ENCODE peak calls at places on chromosomes 5 and 9, in five cellular contexts. N is NT2/D1; T is GM23248; K is right lobe of liver; E is CD8-positive, alpha-beta memory T cell. B is an unnamed sample. For H3K27me3, H3K4me1 and H3K36me3, the result is how much of the 10 kb centered on the place peaks cover.

GRCh38 chr5:86880785-86881492 is 263.2 kb downstream of the COX7C start:
- DNase-seq in N (peak), T (peak), E (peak), K (no peak), B (peak)

GRCh38 chr5:43941806-43942205 is 338.8 kb downstream of the NNT start:
- DNase-seq in T (no peak), N (no peak), E (no peak), K (no peak), B (no peak)

GRCh38 chr9:79382044-79382443 is 189.7 kb upstream of the TLE4 start:
- DNase-seq in E (no peak), T (no peak), N (no peak), K (no peak), B (no peak)

GRCh38 chr9:125747765-125748510 is 765 bp downstream of the PBX3 start:
- DNase-seq in E (peak), T (peak), K (peak), N (no peak), B (peak)

GRCh38 chr9:7788772-7789171 is 10.8 kb downstream of the DMAC1 start:
- DNase-seq in E (no peak), K (no peak), T (no peak), N (no peak), B (no peak)

GRCh38 chr5:156367602-156368001 is 40.6 kb downstream of the SGCD start:
- DNase-seq in T (peak), N (no peak), E (no peak), K (peak), B (peak)

GRCh38 chr5:133314086-133314485 is 262.3 kb downstream of the HSPA4 start:
- DNase-seq in T (no peak), N (no peak), E (no peak), K (no peak), B (no peak)

GRCh38 chr5:142151436-142152382 is 43.1 kb downstream of the NDFIP1 start:
- DNase-seq in K (no peak), N (peak), T (peak), E (peak), B (peak)

GRCh38 chr5:73424489-73425102 is 24.0 kb downstream of the FOXD1 start:
- DNase-seq in E (no peak), T (no peak), K (no peak), N (no peak), B (no peak)

GRCh38 chr5:73426034-73426433 is 22.5 kb downstream of the FOXD1 start:
- DNase-seq in T (no peak), E (no peak), N (no peak), K (no peak), B (no peak)

GRCh38 chr5:73419414-73420390 is 28.9 kb downstream of the FOXD1 start:
- DNase-seq in T (peak), N (no peak), E (no peak), K (no peak), B (peak)

GRCh38 chr5:73418244-73418691 is 30.3 kb downstream of the FOXD1 start:
- DNase-seq in E (no peak), K (no peak), N (no peak), T (peak), B (no peak)

GRCh38 chr5:73422164-73422563 is 26.4 kb downstream of the FOXD1 start:
- DNase-seq in N (no peak), K (no peak), E (no peak), T (no peak), B (no peak)
- H3K27me3 ChIP-seq in N (under half), K (under half), E (under half), T (under half), B (half or more)

DNA sequence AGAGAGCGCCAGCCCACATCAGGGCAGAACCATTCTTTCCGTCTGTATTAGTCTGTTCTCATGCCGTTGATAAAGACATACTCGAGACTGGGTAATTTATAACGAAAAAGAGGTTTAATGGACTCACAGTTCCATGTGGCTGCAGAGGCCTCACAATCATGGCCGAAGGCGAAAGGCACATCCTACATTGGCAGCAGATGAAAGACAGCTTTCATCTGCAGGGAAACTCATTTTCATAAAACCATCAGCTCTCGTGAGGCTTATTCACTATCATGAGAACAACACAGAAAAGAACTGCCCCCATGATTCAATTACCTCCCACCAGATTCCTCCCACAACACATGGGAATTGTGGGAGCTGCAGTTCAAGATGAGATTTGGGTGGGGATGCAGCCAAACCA is 4.7 kb upstream of the FSD1L start:
- DNase-seq in E (no peak), T (no peak), N (no peak), K (no peak), B (no peak)
- H3K4me1 ChIP-seq in E (under half), T (under half), N (under half), K (under half), B (under half)

GRCh38 chr9:137818286-137818685 is 59.3 kb upstream of the CACNA1B start:
- DNase-seq in K (no peak), N (no peak), T (no peak), E (no peak), B (no peak)

GRCh38 chr9:137814841-137815240 is 62.7 kb upstream of the CACNA1B start:
- DNase-seq in N (no peak), T (no peak), E (no peak), K (no peak), B (no peak)

GRCh38 chr9:137815256-137816255 is 62.0 kb upstream of the CACNA1B start:
- DNase-seq in E (no peak), N (no peak), K (no peak), T (no peak), B (no peak)

GRCh38 chr9:137817236-137818200 is 60.1 kb upstream of the CACNA1B start:
- DNase-seq in K (no peak), T (no peak), N (no peak), E (no peak), B (no peak)

GRCh38 chr9:137816531-137817235 is 60.9 kb upstream of the CACNA1B start:
- DNase-seq in K (no peak), N (no peak), E (no peak), T (no peak), B (no peak)
- H3K36me3 ChIP-seq in K (half or more), N (half or more), E (under half), T (under half), B (under half)

GRCh38 chr5:95285406-95285761 is 490 bp upstream of the MCTP1 start:
- DNase-seq in K (no peak), T (no peak), E (no peak), N (no peak), B (no peak)
- H3K27me3 ChIP-seq in K (under half), T (half or more), E (under half), N (under half), B (half or more)

DNA sequence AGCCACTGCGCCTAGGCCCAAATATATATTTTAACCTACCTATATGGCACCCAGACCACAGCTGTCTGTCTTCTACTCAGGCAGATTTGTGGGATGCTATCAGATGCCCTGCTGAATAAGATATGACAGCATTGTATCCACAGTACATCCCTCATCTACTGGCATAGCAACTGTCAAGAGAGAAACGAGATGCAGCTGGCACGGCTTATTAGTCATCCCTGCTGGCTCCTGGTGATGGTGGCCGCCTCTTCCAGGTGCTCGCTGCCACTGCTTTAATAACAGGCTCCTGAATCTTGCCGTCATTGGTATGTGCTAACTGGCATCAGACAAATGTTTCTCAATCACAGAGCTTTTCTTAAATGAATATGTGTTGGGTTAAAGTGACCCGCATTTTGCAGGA is 34.0 kb downstream of the B4GALT1 start:
- DNase-seq in N (no peak), T (no peak), E (no peak), K (peak), B (no peak)
- H3K4me1 ChIP-seq in N (under half), T (under half), E (half or more), K (half or more), B (under half)

DNA sequence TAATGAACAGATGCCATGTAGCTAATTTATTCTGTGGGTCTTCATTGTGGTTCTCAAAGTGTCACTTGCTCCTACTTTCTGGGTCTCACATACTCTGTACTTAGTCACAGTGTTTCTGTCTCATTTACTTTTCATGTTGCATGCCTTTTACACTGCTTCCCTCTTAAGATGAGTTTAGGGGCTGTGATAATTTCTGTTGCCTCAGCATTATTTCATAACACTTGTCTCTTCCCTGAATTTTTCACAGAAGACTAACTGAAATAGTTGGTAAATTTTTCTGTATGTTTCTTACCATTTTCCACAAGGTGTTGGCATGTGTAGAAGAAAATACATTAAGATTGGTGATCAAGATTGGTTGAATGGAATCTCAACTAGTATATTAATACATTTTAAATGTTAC is 59.6 kb downstream of the DENND4C start:
- DNase-seq in E (no peak), N (no peak), K (no peak), T (no peak), B (no peak)
- H3K36me3 ChIP-seq in E (under half), N (under half), K (under half), T (under half), B (under half)

DNA sequence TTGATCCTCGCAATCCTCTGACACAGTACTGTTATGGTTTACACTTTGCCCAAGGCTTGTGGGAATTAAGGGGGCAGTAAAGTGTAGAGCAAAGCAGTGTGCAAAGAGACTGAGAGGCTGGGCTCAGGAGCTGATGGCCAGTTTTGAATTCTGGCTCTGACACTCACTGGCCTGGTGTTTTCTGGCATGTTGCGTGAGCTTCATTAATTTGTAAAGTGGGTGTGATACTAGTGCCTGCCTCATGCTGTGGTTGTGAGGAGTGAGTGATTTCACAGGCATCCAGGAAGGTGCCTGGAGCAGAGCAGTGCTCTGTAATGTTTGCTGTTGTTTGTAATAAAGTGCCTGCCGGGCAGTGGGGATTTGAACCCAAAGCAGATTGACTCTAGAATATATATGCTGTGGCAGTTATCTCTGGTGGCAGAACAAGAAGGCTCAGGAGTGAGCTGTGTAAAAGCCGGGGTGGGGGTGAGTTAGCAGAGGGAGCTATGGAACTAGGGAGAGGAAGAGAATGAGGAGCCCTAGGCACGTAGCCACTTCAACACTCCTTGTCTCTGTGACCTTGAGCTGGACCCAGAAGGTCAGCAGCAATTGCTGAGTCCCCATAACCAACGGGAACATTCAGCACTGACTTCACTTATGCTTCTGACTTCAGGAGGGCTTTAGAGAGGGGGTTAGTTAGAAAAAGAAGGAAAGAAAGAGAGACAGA is 108.5 kb downstream of the DOCK2 start:
- DNase-seq in N (no peak), T (peak), E (no peak), K (no peak), B (peak)
- H3K27me3 ChIP-seq in N (under half), T (under half), E (under half), K (under half), B (under half)

DNA sequence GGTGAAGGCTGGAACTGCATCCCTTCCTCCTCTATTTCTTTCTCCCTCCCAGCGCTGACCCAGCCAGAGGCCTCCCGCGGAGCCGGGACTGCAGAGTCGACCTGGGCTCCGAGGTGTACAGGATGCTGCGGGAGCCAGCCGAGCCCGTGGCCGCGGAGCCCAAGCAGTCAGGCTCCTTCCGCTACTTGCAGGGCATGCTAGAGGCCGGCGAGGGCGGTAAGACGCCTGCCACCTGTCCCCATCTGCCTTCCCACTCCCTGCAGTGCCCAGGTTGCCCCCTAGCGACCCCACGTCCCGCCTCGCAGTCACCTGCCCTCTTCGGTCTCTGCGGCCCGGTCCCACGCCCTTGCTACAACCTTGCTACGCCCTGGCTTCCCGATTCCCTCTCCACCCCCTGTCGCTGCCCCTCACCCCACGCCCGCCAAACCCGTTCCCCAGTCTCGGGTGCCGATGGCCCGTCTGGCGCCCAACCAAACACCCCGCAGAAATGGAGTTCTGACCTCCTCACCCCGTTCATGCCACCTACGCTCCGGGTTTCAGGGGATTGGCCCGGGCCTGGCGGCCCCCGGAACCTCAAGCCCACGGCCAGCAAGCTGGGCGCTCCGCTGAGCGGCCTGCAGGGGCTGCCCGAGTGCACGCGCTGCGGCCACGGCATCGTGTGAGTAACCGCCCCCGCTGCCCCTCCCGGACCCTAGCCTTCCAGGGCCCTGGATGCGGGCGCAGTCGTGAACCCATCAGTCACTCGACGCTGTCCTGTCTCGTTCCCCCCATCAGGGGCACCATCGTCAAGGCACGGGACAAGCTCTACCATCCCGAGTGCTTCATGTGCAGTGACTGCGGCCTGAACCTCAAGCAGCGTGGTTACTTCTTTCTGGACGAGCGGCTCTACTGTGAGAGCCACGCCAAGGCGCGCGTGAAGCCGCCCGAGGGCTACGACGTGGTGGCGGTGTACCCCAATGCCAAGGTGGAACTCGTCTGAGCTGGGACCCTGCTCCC is 14.1 kb downstream of the PDLIM4 start:
- DNase-seq in E (peak), T (no peak), N (no peak), K (no peak), B (no peak)
- H3K4me1 ChIP-seq in E (under half), T (under half), N (under half), K (under half), B (under half)

GRCh38 chr5:104186510-104186909 is 623.9 kb upstream of the NUDT12 start:
- DNase-seq in K (no peak), T (no peak), E (no peak), N (no peak), B (no peak)

GRCh38 chr5:104189909-104190308 is 627.3 kb upstream of the NUDT12 start:
- DNase-seq in N (no peak), T (peak), E (no peak), K (no peak), B (peak)

GRCh38 chr5:104187656-104188055 is 625.1 kb upstream of the NUDT12 start:
- DNase-seq in K (no peak), E (no peak), T (no peak), N (no peak), B (no peak)

GRCh38 chr5:104186100-104186499 is 623.5 kb upstream of the NUDT12 start:
- DNase-seq in K (peak), N (no peak), E (no peak), T (no peak), B (peak)

DNA sequence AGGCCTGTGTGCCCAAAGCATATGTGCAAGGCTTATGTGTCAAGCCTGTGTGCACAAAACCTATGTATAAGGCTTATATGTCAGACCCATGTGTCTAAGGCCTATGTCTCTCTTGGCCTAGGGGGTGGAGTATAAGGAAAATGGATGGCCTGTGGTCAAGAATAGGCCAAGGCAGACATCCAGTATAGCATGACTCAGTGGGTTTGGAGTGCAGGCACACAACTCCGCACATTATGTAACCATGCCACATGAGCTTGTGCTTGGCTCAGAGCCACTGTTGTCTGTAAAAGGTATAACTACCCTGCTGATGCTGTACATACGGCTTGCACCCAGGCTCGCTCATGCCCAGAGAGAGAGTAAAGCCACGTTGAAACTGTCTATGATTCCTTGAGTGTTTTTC is 626.4 kb upstream of the NUDT12 start:
- DNase-seq in N (no peak), E (no peak), K (no peak), T (peak), B (no peak)
- H3K36me3 ChIP-seq in N (under half), E (under half), K (under half), T (under half), B (under half)

DNA sequence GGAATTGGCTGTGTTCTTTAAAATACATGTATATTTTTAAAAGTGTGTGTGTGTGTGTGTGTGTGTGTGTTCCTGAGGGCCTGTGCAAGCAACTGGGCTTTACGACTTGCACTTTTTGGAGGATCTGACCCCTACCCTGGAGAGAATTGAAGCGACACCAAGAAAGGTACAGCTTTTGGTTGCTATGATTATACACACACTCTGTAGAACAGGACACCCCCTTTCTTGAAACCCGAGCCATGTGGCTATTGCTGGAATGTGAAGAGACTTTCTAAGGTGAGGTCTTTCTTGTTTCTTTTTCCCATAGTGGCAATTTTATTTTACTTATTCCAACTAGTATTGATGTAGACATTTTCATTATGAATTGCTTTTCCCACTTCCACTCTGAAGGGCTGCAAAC is 1.0 kb downstream of the SHISAL2B start:
- DNase-seq in N (no peak), E (no peak), T (no peak), K (no peak), B (no peak)
- H3K27me3 ChIP-seq in N (under half), E (under half), T (half or more), K (under half), B (under half)

B was measured in cardiac muscle cell.